ENCODE peak calls at places on chromosome 17, in seven cellular contexts. E is H9, X is nephron progenitor cell, C is Peyer's patch, N is neural crest cell, B is progenitor cell of endocrine pancreas, W is brain microvascular endothelial cell. F is an unnamed sample.

GRCh38 chr17:81463506-81463905 is 49.1 kb downstream of the ACTG1 start:
- DNase-seq in E (no peak), X (no peak), C (no peak), N (no peak), B (no peak), W (no peak), F (no peak)

GRCh38 chr17:29929544-29930398 is at the start of gene SSH2:
- DNase-seq in E (peak), X (peak), C (peak), N (peak), B (peak), W (peak), F (no peak)

GRCh38 chr17:41894791-41895331 is 23.9 kb downstream of the ACLY start:
- DNase-seq in E (no peak), X (no peak), C (no peak), N (no peak), B (no peak), W (peak), F (no peak)

GRCh38 chr17:14169287-14169686 is 67.4 kb downstream of the CDRT15 start:
- DNase-seq in E (no peak), X (no peak), C (no peak), N (no peak), B (no peak), W (no peak), F (no peak)

GRCh38 chr17:81294512-81295030 is 536 bp downstream of the SLC38A10 start:
- DNase-seq in E (no peak), X (peak), C (peak), N (no peak), B (no peak), W (peak), F (no peak)

GRCh38 chr17:38702900-38703741 is 2.0 kb upstream of the MLLT6 start:
- DNase-seq in E (peak), X (peak), C (peak), N (peak), B (no peak), W (no peak), F (no peak)

GRCh38 chr17:30426292-30426691 is 47.6 kb downstream of the CPD start:
- DNase-seq in E (no peak), X (no peak), C (no peak), N (no peak), B (no peak), W (no peak), F (no peak)

GRCh38 chr17:78257810-78258322 is 26.4 kb downstream of the TMEM235 start:
- DNase-seq in E (no peak), X (no peak), C (no peak), N (no peak), B (no peak), W (peak), F (no peak)

GRCh38 chr17:385195-385835 is 32.7 kb upstream of the RPH3AL start:
- DNase-seq in E (peak), X (peak), C (peak), N (no peak), B (peak), W (no peak), F (no peak)

GRCh38 chr17:5667871-5668270 is 83.6 kb upstream of the NLRP1 start:
- DNase-seq in E (peak), X (no peak), C (no peak), N (no peak), B (no peak), W (no peak), F (no peak)

GRCh38 chr17:82333279-82334171 is at the start of gene SECTM1:
- DNase-seq in E (peak), X (peak), C (peak), N (no peak), B (no peak), W (no peak), F (no peak)

GRCh38 chr17:2929881-2930533 is 133.4 kb downstream of the OR1D5 start:
- DNase-seq in E (peak), X (peak), C (peak), N (peak), B (peak), W (peak), F (peak)

GRCh38 chr17:44269795-44270320 is 1.9 kb upstream of the SLC4A1 start:
- DNase-seq in E (no peak), X (no peak), C (no peak), N (no peak), B (no peak), W (no peak), F (peak)

GRCh38 chr17:48816774-48817590 is at the start of gene TTLL6:
- DNase-seq in E (peak), X (peak), C (peak), N (peak), B (peak), W (peak), F (peak)

GRCh38 chr17:74089869-74090464 is 113.5 kb upstream of the RPL38 start:
- DNase-seq in E (peak), X (peak), C (peak), N (peak), B (peak), W (peak), F (no peak)
- TF ChIP-seq CTCF in E (peak), X (peak), C (peak), N (peak), B (peak), W (peak), F (peak)

DNA sequence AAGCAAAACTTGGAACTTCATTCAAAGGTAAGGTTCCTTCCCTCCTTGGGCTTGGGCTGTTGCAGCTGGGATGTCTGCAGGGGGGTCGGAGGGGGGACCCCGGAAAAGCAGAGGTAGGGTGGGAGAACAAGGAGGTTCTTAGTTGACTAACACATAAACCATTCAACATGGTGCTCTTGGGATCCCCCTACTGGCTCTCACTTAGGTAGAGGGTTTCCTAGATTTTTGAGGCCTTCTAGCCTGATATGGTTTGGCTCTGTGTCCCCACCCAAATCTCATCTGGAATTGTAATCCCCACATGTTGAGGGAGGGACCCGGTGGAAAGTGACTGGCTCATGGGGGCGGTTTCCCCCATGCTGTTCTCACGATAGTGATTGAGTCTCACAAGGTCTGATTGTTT is 93.9 kb downstream of the RGS9 start:
- DNase-seq in E (no peak), X (no peak), C (no peak), N (no peak), B (no peak), W (no peak), F (no peak)
- TF ChIP-seq CTCF in E (no peak), X (no peak), C (no peak), N (no peak), B (no peak), W (peak), F (no peak)

GRCh38 chr17:7982666-7983065 is 19.7 kb upstream of the GUCY2D start:
- DNase-seq in E (no peak), X (no peak), C (no peak), N (no peak), B (no peak), W (peak), F (no peak)
- TF ChIP-seq CTCF in E (peak), X (no peak), C (no peak), N (peak), B (peak), W (peak), F (no peak)

GRCh38 chr17:62398891-62399290 is 18.5 kb downstream of the EFCAB3 start:
- DNase-seq in E (no peak), X (no peak), C (no peak), N (no peak), B (no peak), W (no peak), F (no peak)
- TF ChIP-seq CTCF in E (no peak), X (no peak), C (no peak), N (no peak), B (no peak), W (no peak), F (no peak)

GRCh38 chr17:45666046-45666600 is 118.0 kb upstream of the CRHR1 start:
- DNase-seq in E (no peak), X (no peak), C (no peak), N (no peak), B (no peak), W (no peak), F (no peak)
- TF ChIP-seq CTCF in E (peak), X (no peak), C (no peak), N (no peak), B (no peak), W (peak), F (peak)

DNA sequence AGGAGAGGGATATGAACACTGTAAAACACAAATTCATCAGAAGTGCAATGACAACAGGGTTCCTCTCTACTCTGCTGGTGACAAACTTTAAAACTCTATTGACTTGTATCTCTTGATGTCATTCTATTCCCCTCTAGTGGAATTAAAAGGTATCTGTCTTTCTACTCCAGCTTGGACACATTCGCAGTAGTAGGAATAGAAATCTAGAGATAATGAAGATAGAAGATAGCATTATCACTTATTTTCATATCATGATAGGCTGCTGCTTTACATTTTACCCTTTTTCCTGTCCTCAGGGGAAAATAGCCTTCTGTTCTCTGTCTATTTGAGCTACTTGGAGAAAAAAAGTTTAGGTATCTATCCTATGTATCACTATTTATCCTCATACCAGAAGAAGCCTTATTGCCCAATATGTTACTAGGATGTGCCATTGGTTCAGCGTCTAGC is 209.6 kb upstream of the CACNG5 start:
- DNase-seq in E (no peak), X (no peak), C (no peak), N (no peak), B (no peak), W (no peak), F (no peak)
- TF ChIP-seq CTCF in E (peak), X (peak), C (peak), N (peak), B (peak), W (peak), F (peak)

GRCh38 chr17:47205419-47205963 is 3.7 kb upstream of the MYL4 start:
- DNase-seq in E (peak), X (peak), C (no peak), N (no peak), B (no peak), W (peak), F (no peak)
- TF ChIP-seq CTCF in E (no peak), X (no peak), C (no peak), N (no peak), B (no peak), W (no peak), F (no peak)

GRCh38 chr17:64174686-64175456 is 44.9 kb upstream of the ERN1 start:
- DNase-seq in E (no peak), X (no peak), C (no peak), N (no peak), B (no peak), W (peak), F (no peak)

GRCh38 chr17:64173646-64174045 is 43.7 kb upstream of the ERN1 start:
- DNase-seq in E (no peak), X (no peak), C (no peak), N (no peak), B (no peak), W (no peak), F (no peak)

GRCh38 chr17:64171041-64171440 is 41.1 kb upstream of the ERN1 start:
- DNase-seq in E (no peak), X (no peak), C (no peak), N (no peak), B (no peak), W (no peak), F (no peak)

GRCh38 chr17:64170286-64170685 is 40.3 kb upstream of the ERN1 start:
- DNase-seq in E (no peak), X (no peak), C (no peak), N (no peak), B (no peak), W (no peak), F (no peak)

DNA sequence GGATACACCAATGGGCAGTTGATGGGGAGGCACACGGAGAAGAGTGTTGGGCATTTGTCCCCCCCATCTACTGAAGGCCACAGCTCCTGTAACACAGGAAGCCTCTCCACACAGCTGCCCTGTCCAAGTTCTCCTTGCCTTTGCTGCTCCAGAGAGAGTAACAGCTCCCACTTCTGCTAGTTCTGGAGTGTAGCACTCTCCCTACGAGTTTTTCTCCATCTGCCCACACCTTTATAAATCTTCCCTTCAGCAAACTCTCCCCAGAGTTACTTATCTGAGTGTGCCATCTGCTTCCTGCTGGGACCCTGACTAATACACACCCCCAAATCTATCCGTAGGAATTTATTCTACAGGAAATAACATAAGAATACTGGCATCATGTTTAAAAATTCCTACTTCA is 42.6 kb upstream of the ERN1 start:
- DNase-seq in E (no peak), X (no peak), C (no peak), N (no peak), B (no peak), W (no peak), F (no peak)
- TF ChIP-seq CTCF in E (no peak), X (no peak), C (no peak), N (no peak), B (no peak), W (no peak), F (no peak)

GRCh38 chr17:57462007-57462579 is 205.8 kb downstream of the MSI2 start:
- DNase-seq in E (no peak), X (no peak), C (no peak), N (no peak), B (no peak), W (no peak), F (no peak)

GRCh38 chr17:57461082-57461481 is 204.8 kb downstream of the MSI2 start:
- DNase-seq in E (no peak), X (no peak), C (no peak), N (no peak), B (no peak), W (no peak), F (peak)

GRCh38 chr17:57458718-57459285 is 202.5 kb downstream of the MSI2 start:
- DNase-seq in E (no peak), X (no peak), C (no peak), N (no peak), B (no peak), W (no peak), F (no peak)

GRCh38 chr17:57457188-57457587 is 200.9 kb downstream of the MSI2 start:
- DNase-seq in E (no peak), X (no peak), C (no peak), N (no peak), B (no peak), W (no peak), F (no peak)

GRCh38 chr17:57459286-57459915 is 203.1 kb downstream of the MSI2 start:
- DNase-seq in E (no peak), X (no peak), C (no peak), N (no peak), B (no peak), W (peak), F (no peak)
- TF ChIP-seq CTCF in E (no peak), X (no peak), C (no peak), N (no peak), B (no peak), W (peak), F (no peak)

GRCh38 chr17:50150354-50151040 is at the start of gene PPP1R9B:
- DNase-seq in E (no peak), X (no peak), C (no peak), N (no peak), B (no peak), W (no peak), F (no peak)

GRCh38 chr17:50149099-50149424 is 1.4 kb downstream of the PPP1R9B start:
- DNase-seq in E (no peak), X (no peak), C (no peak), N (no peak), B (no peak), W (no peak), F (no peak)

GRCh38 chr17:50148226-50149098 is 2.0 kb downstream of the PPP1R9B start:
- DNase-seq in E (peak), X (peak), C (peak), N (no peak), B (no peak), W (no peak), F (no peak)

GRCh38 chr17:50151041-50151936 is 812 bp upstream of the PPP1R9B start:
- DNase-seq in E (peak), X (peak), C (peak), N (peak), B (peak), W (peak), F (peak)

GRCh38 chr17:50149425-50150353 is 788 bp downstream of the PPP1R9B start:
- DNase-seq in E (peak), X (peak), C (peak), N (peak), B (peak), W (no peak), F (no peak)
- TF ChIP-seq CTCF in E (no peak), X (no peak), C (peak), N (peak), B (no peak), W (peak), F (no peak)